ENCODE peak calls at places on chromosome 1, in four cellular contexts. B is A549, J is upper lobe of left lung, K is HepG2. Y is an unnamed sample.

GRCh38 chr1:183932412-183932811 is 105.1 kb downstream of the COLGALT2 start:
- ATAC-seq in B (no peak), J (no peak), K (peak), Y (peak)

GRCh38 chr1:166884971-166885370 is 8.9 kb upstream of the TADA1 start:
- ATAC-seq in B (no peak), J (no peak), K (no peak), Y (no peak)

GRCh38 chr1:9233241-9233941 is 1.2 kb upstream of the H6PD start:
- ATAC-seq in B (no peak), J (peak), K (peak), Y (peak)

GRCh38 chr1:1360511-1361169 is 2.3 kb upstream of the MXRA8 start:
- ATAC-seq in B (peak), J (peak), K (peak), Y (peak)

GRCh38 chr1:83791821-83792437 is 207.0 kb downstream of the TTLL7 start:
- ATAC-seq in B (no peak), J (no peak), K (no peak), Y (no peak)

GRCh38 chr1:27137544-27138075 is 17.3 kb downstream of the SLC9A1 start:
- ATAC-seq in B (no peak), J (peak), K (peak), Y (peak)

GRCh38 chr1:214506972-214507431 is 44.4 kb downstream of the PTPN14 start:
- ATAC-seq in B (peak), J (no peak), K (peak), Y (no peak)

GRCh38 chr1:119488216-119488615 is 18.8 kb upstream of the HSD3B1 start:
- ATAC-seq in B (no peak), J (no peak), K (no peak), Y (no peak)

GRCh38 chr1:219074084-219074728 is 99.5 kb upstream of the LYPLAL1 start:
- ATAC-seq in B (no peak), J (no peak), K (no peak), Y (no peak)

GRCh38 chr1:16888806-16889178 is 7.0 kb upstream of the RNU1-2 start:
- ATAC-seq in B (peak), J (peak), K (no peak), Y (peak)

GRCh38 chr1:203166192-203166940 is 9.3 kb downstream of the MYBPH start:
- ATAC-seq in B (peak), J (peak), K (peak), Y (no peak)

GRCh38 chr1:149848811-149849210 is 50.6 kb upstream of the BOLA1 start:
- ATAC-seq in B (no peak), J (no peak), K (no peak), Y (no peak)

GRCh38 chr1:12594966-12595838 is 22.8 kb downstream of the DHRS3 start:
- ATAC-seq in B (peak), J (no peak), K (no peak), Y (peak)

GRCh38 chr1:58576727-58577675 is at the start of gene TACSTD2:
- ATAC-seq in B (no peak), J (peak), K (peak), Y (peak)

GRCh38 chr1:155186955-155187891 is 13.6 kb downstream of the TRIM46 start:
- ATAC-seq in B (peak), J (peak), K (peak), Y (no peak)

GRCh38 chr1:53643061-53643880 is 95.7 kb downstream of the GLIS1 start:
- ATAC-seq in B (no peak), J (no peak), K (no peak), Y (no peak)

GRCh38 chr1:156961709-156962108 is 41.3 kb downstream of the LRRC71 start:
- ATAC-seq in B (peak), J (no peak), K (peak), Y (no peak)

GRCh38 chr1:184672013-184672726 is 82.5 kb downstream of the EDEM3 start:
- ATAC-seq in B (no peak), J (no peak), K (no peak), Y (no peak)

GRCh38 chr1:158028956-158029355 is 35.5 kb downstream of the KIRREL1 start:
- ATAC-seq in B (peak), J (no peak), K (no peak), Y (no peak)

GRCh38 chr1:229228522-229228921 is 42.4 kb upstream of the RAB4A start:
- ATAC-seq in B (no peak), J (no peak), K (no peak), Y (no peak)

GRCh38 chr1:229229721-229230135 is 41.2 kb upstream of the RAB4A start:
- ATAC-seq in B (peak), J (peak), K (peak), Y (peak)

GRCh38 chr1:229229137-229229720 is 41.7 kb upstream of the RAB4A start:
- ATAC-seq in B (peak), J (peak), K (no peak), Y (peak)

GRCh38 chr1:229225331-229225782 is 45.6 kb upstream of the RAB4A start:
- ATAC-seq in B (no peak), J (no peak), K (peak), Y (no peak)

DNA sequence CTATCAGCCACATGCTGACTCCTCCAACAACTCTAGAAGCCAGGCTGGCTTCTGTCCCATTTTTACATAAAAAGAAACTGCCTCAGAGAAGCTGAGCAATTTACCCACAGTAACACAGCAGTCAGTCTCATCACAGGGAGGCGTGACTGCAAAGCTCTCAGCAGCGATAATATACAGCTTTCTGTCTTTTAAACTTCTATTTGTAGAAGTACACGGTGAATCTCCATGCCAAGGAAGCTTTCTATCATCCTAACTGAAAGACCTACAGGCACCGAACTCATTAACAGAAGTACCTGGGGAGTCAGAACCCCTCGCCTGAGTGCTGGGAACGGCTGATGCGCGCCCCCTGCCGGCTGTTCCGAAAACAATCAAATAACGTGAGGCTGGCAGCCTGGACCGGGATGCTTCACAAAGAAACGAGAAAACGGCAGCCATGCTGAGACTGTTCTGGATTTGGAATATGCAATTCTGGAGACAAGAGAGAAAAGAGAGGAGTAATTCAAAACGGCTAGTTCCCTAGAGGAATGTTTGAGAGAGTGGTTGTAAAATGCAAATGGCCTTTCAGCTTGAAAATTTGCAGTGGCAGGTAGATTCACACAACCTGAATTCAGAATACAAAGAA is 43.5 kb upstream of the RAB4A start:
- ATAC-seq in B (peak), J (peak), K (peak), Y (peak)
- TF ChIP-seq EP300 in B (no peak), J (no peak), K (no peak), Y (no peak)

GRCh38 chr1:205319081-205320018 is 2.2 kb downstream of the NUAK2 start:
- ATAC-seq in B (no peak), J (peak), K (peak), Y (peak)

GRCh38 chr1:205321109-205321958 is at the start of gene NUAK2:
- ATAC-seq in B (peak), J (peak), K (peak), Y (peak)

GRCh38 chr1:205323794-205324193 is 2.2 kb upstream of the NUAK2 start:
- ATAC-seq in B (no peak), J (no peak), K (no peak), Y (no peak)

GRCh38 chr1:205324781-205325180 is 3.2 kb upstream of the NUAK2 start:
- ATAC-seq in B (peak), J (no peak), K (no peak), Y (no peak)

GRCh38 chr1:205321959-205322283 is 376 bp upstream of the NUAK2 start:
- ATAC-seq in B (no peak), J (no peak), K (no peak), Y (no peak)
- TF ChIP-seq EP300 in B (peak), J (no peak), K (no peak), Y (no peak)

GRCh38 chr1:20400341-20401177 is 85.5 kb downstream of the CAMK2N1 start:
- ATAC-seq in B (no peak), J (no peak), K (no peak), Y (no peak)
- TF ChIP-seq EP300 in B (no peak), J (no peak), K (no peak), Y (no peak)

GRCh38 chr1:175894543-175894942 is 151.1 kb upstream of the TNR start:
- ATAC-seq in B (no peak), J (no peak), K (no peak), Y (no peak)
- TF ChIP-seq EP300 in B (no peak), J (no peak), K (no peak), Y (no peak)

GRCh38 chr1:116827607-116828125 is 73.4 kb downstream of the CD2 start:
- ATAC-seq in B (no peak), J (no peak), K (no peak), Y (no peak)

GRCh38 chr1:116825400-116825734 is 71.1 kb downstream of the CD2 start:
- ATAC-seq in B (no peak), J (no peak), K (no peak), Y (no peak)

GRCh38 chr1:116824631-116825399 is 70.6 kb downstream of the CD2 start:
- ATAC-seq in B (no peak), J (no peak), K (no peak), Y (peak)

GRCh38 chr1:116825735-116826438 is 71.7 kb downstream of the CD2 start:
- ATAC-seq in B (no peak), J (no peak), K (no peak), Y (peak)

GRCh38 chr1:116826818-116827606 is 72.8 kb downstream of the CD2 start:
- ATAC-seq in B (no peak), J (no peak), K (no peak), Y (no peak)
- TF ChIP-seq EP300 in B (no peak), J (no peak), K (no peak), Y (no peak)

GRCh38 chr1:30823969-30824735 is 66.6 kb upstream of the LAPTM5 start:
- ATAC-seq in B (peak), J (peak), K (peak), Y (peak)
- TF ChIP-seq EP300 in B (no peak), J (peak), K (no peak), Y (no peak)

DNA sequence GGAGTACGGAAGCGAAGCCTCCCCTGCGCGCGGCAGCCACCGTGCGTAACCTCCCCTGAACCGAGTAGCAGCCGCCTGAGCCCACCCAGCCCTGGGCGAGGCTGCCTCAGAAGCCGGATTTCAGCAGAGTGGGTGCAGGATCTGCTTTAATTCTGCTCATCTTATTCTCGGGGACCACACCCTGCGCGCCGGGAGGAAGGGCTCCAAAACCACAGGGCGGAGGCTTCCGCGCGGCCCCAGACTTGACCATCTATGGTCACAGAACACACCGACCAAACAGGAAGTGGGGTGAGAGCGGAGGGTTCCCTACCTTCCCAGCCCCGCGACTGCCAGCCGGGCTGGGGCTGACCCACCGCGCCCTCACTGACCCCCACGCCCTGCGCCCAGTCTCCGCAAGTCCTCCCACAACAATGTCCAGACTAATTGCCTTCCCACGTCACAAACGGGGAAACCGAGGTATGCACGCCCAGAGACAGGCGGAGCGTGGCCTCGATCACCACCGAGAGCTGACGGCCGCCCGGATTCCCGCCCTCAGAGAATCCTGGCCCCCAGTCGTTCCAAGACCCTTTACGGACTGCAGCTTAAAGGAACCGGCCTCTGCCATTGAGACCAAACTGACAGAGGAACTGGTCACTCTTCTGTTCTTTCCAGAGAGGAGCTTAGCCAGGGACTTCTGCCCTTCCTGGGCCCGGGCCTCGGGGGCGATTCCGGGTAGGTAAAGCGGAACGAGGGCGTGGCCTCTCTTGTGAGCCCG is 595 bp upstream of the CAP1 start:
- ATAC-seq in B (peak), J (peak), K (peak), Y (peak)
- TF ChIP-seq EP300 in B (no peak), J (no peak), K (no peak), Y (no peak)

GRCh38 chr1:6918908-6919511 is 133.8 kb downstream of the CAMTA1 start:
- ATAC-seq in B (no peak), J (no peak), K (no peak), Y (no peak)

GRCh38 chr1:6924891-6925290 is 139.6 kb downstream of the CAMTA1 start:
- ATAC-seq in B (no peak), J (peak), K (no peak), Y (no peak)

GRCh38 chr1:6923012-6923805 is 138.0 kb downstream of the CAMTA1 start:
- ATAC-seq in B (no peak), J (no peak), K (no peak), Y (no peak)

GRCh38 chr1:6923955-6924890 is 139.0 kb downstream of the CAMTA1 start:
- ATAC-seq in B (no peak), J (no peak), K (no peak), Y (no peak)

DNA sequence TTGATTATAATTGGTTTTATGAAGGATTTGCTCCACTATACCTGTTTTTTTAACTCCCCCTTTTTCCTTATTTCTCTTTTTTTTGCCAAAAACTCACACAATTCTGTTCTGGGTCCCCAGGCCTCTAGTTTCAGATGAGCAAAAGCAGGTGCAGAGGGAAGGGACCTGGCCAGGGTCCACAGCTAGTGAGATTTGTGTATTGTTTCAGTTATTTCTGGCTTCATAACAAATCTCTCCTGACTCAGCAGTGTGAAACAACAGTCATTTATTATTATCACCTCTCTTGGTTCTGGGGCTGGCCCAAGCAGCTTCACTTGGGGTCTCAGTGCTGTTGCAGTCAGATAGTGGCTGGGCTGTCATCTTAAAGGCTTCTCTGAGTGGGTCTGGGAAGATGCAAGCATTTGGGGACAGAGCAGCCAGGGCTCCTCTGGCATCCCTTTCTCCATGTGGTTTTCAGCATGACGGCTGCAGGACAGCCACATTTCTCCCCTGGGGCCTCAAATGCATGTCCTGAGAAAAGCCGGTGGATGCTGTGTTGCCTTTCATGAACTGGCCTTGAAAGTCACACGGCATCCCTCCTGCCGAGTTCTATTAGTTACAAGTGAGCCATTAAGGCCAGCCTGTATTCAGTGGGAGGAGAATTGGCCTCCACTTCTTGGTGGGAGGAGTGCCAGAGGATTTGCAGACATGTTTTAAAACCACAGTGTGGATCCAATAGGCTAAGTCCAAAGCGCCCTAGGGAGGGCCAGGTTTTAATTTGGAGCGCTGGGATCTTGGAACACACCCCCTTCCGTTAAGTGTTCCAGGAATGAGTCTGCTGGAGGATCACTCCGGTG is 137.1 kb downstream of the CAMTA1 start:
- ATAC-seq in B (no peak), J (no peak), K (no peak), Y (peak)
- TF ChIP-seq EP300 in B (no peak), J (no peak), K (no peak), Y (no peak)

GRCh38 chr1:236948381-236948780 is 55.9 kb downstream of the MT1HL1 start:
- ATAC-seq in B (no peak), J (no peak), K (no peak), Y (no peak)

GRCh38 chr1:236952279-236953003 is 51.8 kb downstream of the MT1HL1 start:
- ATAC-seq in B (no peak), J (no peak), K (no peak), Y (peak)

GRCh38 chr1:236951672-236952071 is 52.6 kb downstream of the MT1HL1 start:
- ATAC-seq in B (no peak), J (no peak), K (no peak), Y (no peak)

GRCh38 chr1:236948996-236949395 is 55.2 kb downstream of the MT1HL1 start:
- ATAC-seq in B (no peak), J (no peak), K (no peak), Y (no peak)

DNA sequence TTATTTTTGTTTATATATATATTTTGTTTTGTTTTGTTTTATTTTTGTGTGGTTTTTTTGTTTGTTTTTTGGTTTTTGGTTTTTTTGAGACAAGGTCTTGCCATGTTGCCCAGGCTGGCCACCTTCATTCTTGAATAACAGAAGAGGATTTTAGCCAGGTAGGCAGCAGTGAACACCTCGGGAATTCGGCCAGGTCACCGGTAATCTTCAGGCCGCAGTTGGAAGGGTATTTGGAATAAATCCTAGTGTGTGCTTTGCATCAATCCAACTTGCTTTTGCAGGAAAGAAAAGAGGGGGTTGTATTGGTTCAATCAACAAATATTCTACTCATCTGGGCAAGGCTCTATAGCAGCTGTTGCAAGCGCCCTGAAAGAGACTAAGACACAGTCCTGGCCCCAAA is 53.9 kb downstream of the MT1HL1 start:
- ATAC-seq in B (no peak), J (no peak), K (no peak), Y (no peak)
- TF ChIP-seq EP300 in B (no peak), J (no peak), K (no peak), Y (no peak)

Y was measured in gastroesophageal sphincter.